ENCODE peak calls at places on chromosomes 6 and 20, in four cellular contexts. A is GM12878, B is upper lobe of left lung, D is HepG2. T is an unnamed sample. For H3K4me1, the result is how much of the 10 kb centered on the place peaks cover.

GRCh38 chr6:89034586-89035251 is 45.8 kb upstream of the PNRC1 start:
- DNase-seq in A (no peak), B (no peak), D (peak), T (no peak)

GRCh38 chr6:167015302-167015701 is 16.1 kb downstream of the CEP43 start:
- DNase-seq in A (no peak), B (peak), D (no peak), T (no peak)

GRCh38 chr6:125346926-125347563 is 45.3 kb upstream of the HDDC2 start:
- DNase-seq in A (peak), B (no peak), D (no peak), T (no peak)

GRCh38 chr6:6376845-6377244 is 56.4 kb upstream of the F13A1 start:
- DNase-seq in A (no peak), B (no peak), D (no peak), T (no peak)

GRCh38 chr20:36929290-36929689 is 22.2 kb downstream of the SAMHD1 start:
- DNase-seq in A (no peak), B (no peak), D (no peak), T (no peak)

GRCh38 chr6:11317885-11318771 is 85.7 kb upstream of the NEDD9 start:
- DNase-seq in A (no peak), B (no peak), D (peak), T (peak)

GRCh38 chr20:61888101-61888865 is 177.4 kb downstream of the TAF4 start:
- DNase-seq in A (no peak), B (peak), D (no peak), T (no peak)

GRCh38 chr6:105432797-105433196 is 29.9 kb upstream of the PREP start:
- DNase-seq in A (no peak), B (no peak), D (peak), T (no peak)

GRCh38 chr6:4388675-4389074 is 253.3 kb upstream of the ECI2 start:
- DNase-seq in A (no peak), B (no peak), D (no peak), T (no peak)

GRCh38 chr20:6715350-6716063 is 52.0 kb upstream of the BMP2 start:
- DNase-seq in A (no peak), B (no peak), D (no peak), T (no peak)

GRCh38 chr20:5835870-5836269 is 85.7 kb downstream of the SHLD1 start:
- DNase-seq in A (no peak), B (no peak), D (no peak), T (no peak)

GRCh38 chr6:4575724-4576123 is 200.5 kb upstream of the CDYL start:
- DNase-seq in A (no peak), B (no peak), D (no peak), T (no peak)

GRCh38 chr20:62761058-62761758 is 35.1 kb upstream of the MRGBP start:
- DNase-seq in A (no peak), B (peak), D (no peak), T (no peak)

GRCh38 chr6:71258078-71258866 is 30.3 kb upstream of the OGFRL1 start:
- DNase-seq in A (no peak), B (no peak), D (no peak), T (no peak)

GRCh38 chr20:39271205-39271604 is 309.1 kb downstream of the DHX35 start:
- DNase-seq in A (no peak), B (no peak), D (no peak), T (no peak)

GRCh38 chr6:95948324-95948723 is 67.5 kb upstream of the FUT9 start:
- DNase-seq in A (no peak), B (no peak), D (no peak), T (no peak)

GRCh38 chr6:125274935-125275334 is 26.8 kb downstream of the HDDC2 start:
- DNase-seq in A (no peak), B (no peak), D (no peak), T (no peak)

GRCh38 chr20:49899551-49900383 is 15.6 kb downstream of the SPATA2 start:
- DNase-seq in A (no peak), B (no peak), D (no peak), T (no peak)

GRCh38 chr6:163719028-163719742 is 304.7 kb downstream of the QKI start:
- DNase-seq in A (no peak), B (peak), D (no peak), T (no peak)

GRCh38 chr20:63118786-63119450 is 97.0 kb downstream of the YTHDF1 start:
- DNase-seq in A (no peak), B (no peak), D (no peak), T (no peak)

GRCh38 chr6:8958894-8959511 is 523.7 kb upstream of the SLC35B3 start:
- DNase-seq in A (no peak), B (no peak), D (peak), T (no peak)

GRCh38 chr6:154406869-154407268 is 50.3 kb upstream of the IPCEF1 start:
- DNase-seq in A (no peak), B (no peak), D (no peak), T (no peak)

GRCh38 chr20:46681032-46681854 is 8.0 kb downstream of the TP53RK start:
- DNase-seq in A (peak), B (no peak), D (peak), T (peak)

GRCh38 chr20:8796088-8796665 is 272.7 kb upstream of the PLCB4 start:
- DNase-seq in A (no peak), B (no peak), D (no peak), T (no peak)

GRCh38 chr20:57621426-57622200 is 1.4 kb upstream of the ZBP1 start:
- DNase-seq in A (no peak), B (no peak), D (no peak), T (no peak)

GRCh38 chr20:1477896-1478490 is 11.3 kb upstream of the NSFL1C start:
- DNase-seq in A (no peak), B (no peak), D (no peak), T (no peak)

GRCh38 chr6:88989215-88989614 is 25.8 kb upstream of the RNGTT start:
- DNase-seq in A (no peak), B (no peak), D (no peak), T (no peak)

GRCh38 chr20:53413188-53413631 is 180.4 kb downstream of the ZNF217 start:
- DNase-seq in A (peak), B (peak), D (peak), T (no peak)

GRCh38 chr20:62716198-62716940 is 7.7 kb downstream of the NTSR1 start:
- DNase-seq in A (no peak), B (peak), D (no peak), T (no peak)

GRCh38 chr6:104603108-104603745 is 256.5 kb downstream of the HACE1 start:
- DNase-seq in A (no peak), B (no peak), D (no peak), T (no peak)

GRCh38 chr6:94636780-94637385 is 940.5 kb upstream of the MANEA start:
- DNase-seq in A (no peak), B (no peak), D (peak), T (no peak)

DNA sequence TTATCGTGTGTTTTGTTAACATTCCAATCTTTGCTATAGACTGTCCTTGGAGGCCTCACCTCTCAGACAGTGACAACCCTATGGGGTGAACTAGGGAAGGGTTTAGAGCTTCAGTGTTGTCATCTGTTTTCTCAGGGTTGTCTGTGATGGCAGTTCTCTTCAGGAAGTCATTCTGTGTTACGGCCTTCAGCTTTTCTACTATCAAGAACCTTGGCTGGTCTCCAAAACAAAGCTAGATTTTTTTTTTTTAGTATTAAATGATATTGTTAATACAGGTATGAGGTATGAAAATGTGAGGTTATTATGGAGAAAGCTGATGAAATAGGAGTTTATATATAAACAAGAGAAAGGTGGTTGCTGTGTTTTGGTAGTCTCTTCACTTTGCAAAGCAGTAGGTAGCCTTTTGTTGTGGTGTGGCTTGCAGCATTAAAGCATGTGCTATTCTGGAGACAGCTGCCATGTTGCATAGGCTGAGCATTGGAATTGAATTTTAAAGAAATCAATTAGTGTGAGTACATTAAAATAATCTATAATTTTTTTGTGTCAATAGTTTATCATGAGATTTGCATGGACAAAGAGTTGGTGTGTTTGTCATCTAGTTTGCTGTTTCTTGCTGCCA is 162.6 kb downstream of the CARMIL1 start:
- DNase-seq in A (no peak), B (no peak), D (no peak), T (no peak)
- TF ChIP-seq EP300 in A (no peak), B (no peak), D (no peak), T (no peak)

GRCh38 chr6:37535701-37536461 is 36.2 kb upstream of the CCDC167 start:
- DNase-seq in A (no peak), B (peak), D (no peak), T (no peak)
- H3K4me3 ChIP-seq in A (peak), B (peak), D (no peak), T (peak)

DNA sequence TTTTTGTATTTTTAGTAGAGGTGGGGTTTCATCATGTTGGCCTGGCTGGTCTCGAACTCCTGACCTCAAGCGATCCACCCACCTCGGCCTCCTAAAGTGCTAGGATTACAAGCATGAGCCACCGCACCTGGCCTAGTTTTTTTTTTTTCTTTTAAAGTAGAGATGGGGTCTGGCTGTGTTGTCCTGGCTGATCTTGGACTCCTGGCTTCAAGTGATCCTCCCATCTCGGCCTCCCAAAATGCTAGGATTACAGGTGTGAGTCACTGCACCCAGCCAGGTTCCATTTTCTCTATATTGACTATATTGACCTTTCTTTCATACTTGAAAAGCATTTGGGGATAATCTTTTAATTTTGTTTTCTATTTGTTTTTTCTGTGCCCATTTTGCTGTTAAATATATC is 13.3 kb downstream of the PANK2 start:
- DNase-seq in A (no peak), B (no peak), D (no peak), T (no peak)
- H3K4me1 ChIP-seq in A (under half), B (half or more), D (half or more), T (under half)

GRCh38 chr6:132959927-132960326 is 145.6 kb downstream of the RPS12 start:
- DNase-seq in A (no peak), B (no peak), D (no peak), T (no peak)

GRCh38 chr6:132961610-132962009 is 147.2 kb downstream of the RPS12 start:
- DNase-seq in A (no peak), B (no peak), D (peak), T (no peak)

GRCh38 chr6:132961122-132961521 is 146.8 kb downstream of the RPS12 start:
- DNase-seq in A (no peak), B (no peak), D (peak), T (no peak)

GRCh38 chr6:132962936-132963579 is 148.7 kb downstream of the RPS12 start:
- DNase-seq in A (no peak), B (no peak), D (peak), T (peak)

GRCh38 chr6:132960720-132961119 is 146.4 kb downstream of the RPS12 start:
- DNase-seq in A (no peak), B (no peak), D (no peak), T (no peak)
- TF ChIP-seq EP300 in A (no peak), B (no peak), D (no peak), T (no peak)

GRCh38 chr6:35718354-35718695 is 18.5 kb upstream of the ARMC12 start:
- DNase-seq in A (no peak), B (no peak), D (no peak), T (no peak)

GRCh38 chr6:35718911-35719381 is 17.9 kb upstream of the ARMC12 start:
- DNase-seq in A (no peak), B (no peak), D (no peak), T (peak)

GRCh38 chr6:35717449-35718353 is 19.1 kb upstream of the ARMC12 start:
- DNase-seq in A (no peak), B (no peak), D (no peak), T (peak)

GRCh38 chr6:35719830-35720733 is 16.8 kb upstream of the ARMC12 start:
- DNase-seq in A (peak), B (no peak), D (no peak), T (peak)

GRCh38 chr6:35719407-35719829 is 17.4 kb upstream of the ARMC12 start:
- DNase-seq in A (no peak), B (no peak), D (no peak), T (no peak)
- H3K4me3 ChIP-seq in A (peak), B (peak), D (no peak), T (no peak)

DNA sequence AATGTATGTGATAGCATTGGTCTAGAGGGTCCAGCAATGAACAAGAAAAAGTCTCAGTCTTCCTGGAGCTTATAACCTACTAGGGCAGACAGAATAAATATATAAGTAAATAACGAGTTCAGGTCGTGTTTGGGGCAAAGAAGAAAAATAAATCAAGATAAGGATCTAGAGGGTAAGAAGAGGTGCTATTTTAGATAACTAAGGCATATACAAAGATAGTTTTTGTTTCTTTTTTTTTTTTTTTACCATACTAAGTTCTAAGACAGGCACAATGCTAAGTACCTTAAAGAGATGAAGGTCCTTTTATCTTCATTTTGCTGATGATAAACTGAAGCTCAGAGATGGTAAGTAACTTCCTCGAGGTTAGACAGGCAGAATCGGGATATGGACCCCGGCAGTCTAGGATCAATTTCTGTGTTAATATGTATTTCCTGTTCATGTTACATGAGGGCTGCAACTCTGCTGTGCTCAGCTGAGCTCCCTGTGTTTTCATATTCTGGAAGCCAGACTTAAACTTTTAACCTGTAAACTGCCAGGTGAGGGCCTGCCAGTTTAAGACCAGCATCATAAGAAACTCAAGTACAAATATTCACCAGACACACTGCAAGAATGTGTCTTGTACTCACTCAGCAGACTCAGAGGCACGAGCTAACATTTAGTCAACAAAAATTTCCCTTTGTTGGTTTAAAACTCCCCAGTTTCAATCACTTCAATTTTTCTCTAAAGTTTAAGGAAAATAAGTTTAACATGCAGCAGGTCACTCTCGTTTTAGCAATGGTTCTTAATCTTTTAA is 23.3 kb downstream of the SESN1 start:
- DNase-seq in A (no peak), B (no peak), D (no peak), T (no peak)
- H3K4me1 ChIP-seq in A (under half), B (under half), D (under half), T (under half)

DNA sequence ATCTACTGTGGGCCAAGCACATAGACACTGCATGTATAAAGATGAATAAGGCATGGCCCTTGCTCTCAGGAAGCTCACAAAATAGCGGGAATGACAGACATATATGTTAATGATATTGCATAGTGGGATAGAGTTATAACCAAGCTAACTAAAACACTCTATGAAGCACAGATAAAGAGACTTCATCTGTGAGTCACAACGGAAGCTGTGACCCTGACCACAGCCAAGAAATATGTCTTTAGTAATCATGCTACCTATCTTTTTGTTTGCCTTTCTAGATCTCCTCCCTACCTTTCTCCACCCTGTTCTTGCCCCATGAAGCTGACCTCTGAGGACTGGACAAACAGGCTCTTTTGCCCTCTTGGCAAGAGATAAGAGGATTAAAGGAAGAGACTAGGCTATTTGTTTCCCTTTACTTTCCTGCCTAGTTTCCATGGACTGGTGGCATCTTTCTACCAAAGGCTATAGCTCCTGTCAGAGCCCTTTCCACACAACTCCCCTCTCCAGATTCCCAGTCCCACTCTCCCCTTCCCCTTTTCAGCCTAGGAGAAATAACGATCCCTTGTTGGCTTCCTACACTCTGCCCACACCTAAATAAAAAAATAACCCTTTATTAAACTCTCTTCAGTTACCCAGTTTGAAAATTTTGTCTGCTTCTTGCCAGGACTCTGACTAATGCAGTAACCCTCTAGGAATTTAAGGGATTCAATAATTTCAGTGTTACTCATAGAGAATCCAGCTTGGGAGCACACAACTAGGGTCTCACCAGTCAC is 504.9 kb upstream of the MARCKS start:
- DNase-seq in A (no peak), B (no peak), D (peak), T (no peak)
- TF ChIP-seq EP300 in A (no peak), B (no peak), D (peak), T (no peak)

DNA sequence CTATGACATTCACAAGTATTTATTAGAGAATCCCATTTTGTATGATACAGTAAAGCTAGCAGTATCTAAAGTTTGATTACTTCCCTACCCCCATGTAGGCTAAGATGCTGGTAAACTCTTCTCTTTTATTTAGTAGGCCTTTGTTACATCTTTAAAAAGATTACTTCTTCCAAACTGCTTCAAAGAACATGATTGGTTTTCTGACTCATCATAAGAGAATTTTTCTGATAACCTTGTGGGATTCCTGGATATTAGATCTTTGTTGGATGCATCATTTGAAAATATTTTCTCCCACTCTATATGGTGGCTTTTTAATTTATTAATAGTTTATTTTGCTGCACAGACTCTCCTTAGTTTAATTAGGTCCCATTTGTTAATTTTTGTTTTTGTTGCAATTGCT is 898.3 kb upstream of the ADGRB3 start:
- DNase-seq in A (no peak), B (no peak), D (no peak), T (no peak)
- H3K4me3 ChIP-seq in A (no peak), B (no peak), D (no peak), T (no peak)